ENCODE peak calls at places on chromosomes 13 and 19, in six cellular contexts. One of them, this sample, is unnamed.

GRCh38 chr19:55646889-55647731 is 902 bp upstream of the CCDC106 start:
- DNase-seq in HL-60: no peak
- DNase-seq in C1 segment of cervical spinal cord: no peak
- DNase-seq in adrenal gland: no peak
- DNase-seq in HT1080: no peak
- DNase-seq in stimulated activated CD4-positive, alpha-beta T cell treated with anti-CD3 and anti-CD28 coated beads, Interleukin-4, amount 100 ng/mL, for 1 hour: no peak
- DNase-seq in this sample: peak; percentile 72

GRCh38 chr19:15396436-15396835 is 16.8 kb upstream of the AKAP8 start:
- DNase-seq in HL-60: no peak
- DNase-seq in stimulated activated CD4-positive, alpha-beta T cell treated with anti-CD3 and anti-CD28 coated beads, Interleukin-4, amount 100 ng/mL, for 1 hour: no peak
- DNase-seq in HT1080: no peak
- DNase-seq in adrenal gland: no peak
- DNase-seq in C1 segment of cervical spinal cord: no peak
- DNase-seq in this sample: no peak

GRCh38 chr13:21022694-21023325 is 38.6 kb downstream of the LATS2 start:
- DNase-seq in HT1080: no peak
- DNase-seq in stimulated activated CD4-positive, alpha-beta T cell treated with anti-CD3 and anti-CD28 coated beads, Interleukin-4, amount 100 ng/mL, for 1 hour: no peak
- DNase-seq in adrenal gland: peak; percentile 28
- DNase-seq in C1 segment of cervical spinal cord: no peak
- DNase-seq in HL-60: no peak
- DNase-seq in this sample: no peak

GRCh38 chr13:28370448-28370847 is 124.5 kb downstream of the FLT1 start:
- DNase-seq in adrenal gland: no peak
- DNase-seq in C1 segment of cervical spinal cord: no peak
- DNase-seq in HL-60: no peak
- DNase-seq in stimulated activated CD4-positive, alpha-beta T cell treated with anti-CD3 and anti-CD28 coated beads, Interleukin-4, amount 100 ng/mL, for 1 hour: no peak
- DNase-seq in HT1080: no peak
- DNase-seq in this sample: no peak

GRCh38 chr13:19586904-19587634 is 25.7 kb upstream of the TPTE2 start:
- DNase-seq in HT1080: peak; percentile 86
- DNase-seq in C1 segment of cervical spinal cord: no peak
- DNase-seq in HL-60: peak; percentile 94
- DNase-seq in adrenal gland: peak; percentile 31
- DNase-seq in stimulated activated CD4-positive, alpha-beta T cell treated with anti-CD3 and anti-CD28 coated beads, Interleukin-4, amount 100 ng/mL, for 1 hour: peak; percentile 74
- DNase-seq in this sample: peak; percentile 77

GRCh38 chr13:38824342-38824741 is 137.5 kb downstream of the FREM2 start:
- DNase-seq in adrenal gland: no peak
- DNase-seq in stimulated activated CD4-positive, alpha-beta T cell treated with anti-CD3 and anti-CD28 coated beads, Interleukin-4, amount 100 ng/mL, for 1 hour: no peak
- DNase-seq in HT1080: peak; percentile 15
- DNase-seq in C1 segment of cervical spinal cord: no peak
- DNase-seq in HL-60: no peak
- DNase-seq in this sample: no peak

GRCh38 chr13:43377149-43377548 is 353.8 kb downstream of the DNAJC15 start:
- DNase-seq in C1 segment of cervical spinal cord: no peak
- DNase-seq in HT1080: no peak
- DNase-seq in HL-60: no peak
- DNase-seq in adrenal gland: no peak
- DNase-seq in stimulated activated CD4-positive, alpha-beta T cell treated with anti-CD3 and anti-CD28 coated beads, Interleukin-4, amount 100 ng/mL, for 1 hour: no peak
- DNase-seq in this sample: no peak

GRCh38 chr13:63741029-63741813 is 2325.6 kb upstream of the PCDH20 start:
- DNase-seq in HT1080: no peak
- DNase-seq in C1 segment of cervical spinal cord: no peak
- DNase-seq in adrenal gland: no peak
- DNase-seq in stimulated activated CD4-positive, alpha-beta T cell treated with anti-CD3 and anti-CD28 coated beads, Interleukin-4, amount 100 ng/mL, for 1 hour: no peak
- DNase-seq in HL-60: no peak
- DNase-seq in this sample: no peak

GRCh38 chr13:105343134-105343806 is 1192.2 kb downstream of the EFNB2 start:
- DNase-seq in HL-60: no peak
- DNase-seq in C1 segment of cervical spinal cord: no peak
- DNase-seq in adrenal gland: no peak
- DNase-seq in stimulated activated CD4-positive, alpha-beta T cell treated with anti-CD3 and anti-CD28 coated beads, Interleukin-4, amount 100 ng/mL, for 1 hour: no peak
- DNase-seq in HT1080: peak; percentile 38
- DNase-seq in this sample: no peak

GRCh38 chr13:48891586-48891985 is 84.1 kb upstream of the FNDC3A start:
- DNase-seq in HT1080: peak; percentile 92
- DNase-seq in stimulated activated CD4-positive, alpha-beta T cell treated with anti-CD3 and anti-CD28 coated beads, Interleukin-4, amount 100 ng/mL, for 1 hour: no peak
- DNase-seq in C1 segment of cervical spinal cord: no peak
- DNase-seq in HL-60: no peak
- DNase-seq in adrenal gland: peak; percentile 51
- DNase-seq in this sample: no peak

GRCh38 chr13:111367340-111367739 is 46.9 kb downstream of the TEX29 start:
- DNase-seq in HL-60: no peak
- DNase-seq in stimulated activated CD4-positive, alpha-beta T cell treated with anti-CD3 and anti-CD28 coated beads, Interleukin-4, amount 100 ng/mL, for 1 hour: no peak
- DNase-seq in adrenal gland: no peak
- DNase-seq in C1 segment of cervical spinal cord: no peak
- DNase-seq in HT1080: no peak
- DNase-seq in this sample: no peak

GRCh38 chr19:7637374-7638256 is 705 bp downstream of the STXBP2 start:
- DNase-seq in HT1080: no peak
- DNase-seq in adrenal gland: peak; percentile 52
- DNase-seq in HL-60: peak; percentile 67
- DNase-seq in C1 segment of cervical spinal cord: no peak
- DNase-seq in stimulated activated CD4-positive, alpha-beta T cell treated with anti-CD3 and anti-CD28 coated beads, Interleukin-4, amount 100 ng/mL, for 1 hour: no peak
- DNase-seq in this sample: peak; percentile 56

GRCh38 chr13:62910541-62910940 is 1494.9 kb upstream of the PCDH20 start:
- DNase-seq in HL-60: no peak
- DNase-seq in adrenal gland: no peak
- DNase-seq in C1 segment of cervical spinal cord: no peak
- DNase-seq in HT1080: no peak
- DNase-seq in stimulated activated CD4-positive, alpha-beta T cell treated with anti-CD3 and anti-CD28 coated beads, Interleukin-4, amount 100 ng/mL, for 1 hour: no peak
- DNase-seq in this sample: no peak

GRCh38 chr13:27367570-27367969 is 56.8 kb upstream of the GTF3A start:
- DNase-seq in C1 segment of cervical spinal cord: no peak
- DNase-seq in HL-60: no peak
- DNase-seq in stimulated activated CD4-positive, alpha-beta T cell treated with anti-CD3 and anti-CD28 coated beads, Interleukin-4, amount 100 ng/mL, for 1 hour: no peak
- DNase-seq in HT1080: no peak
- DNase-seq in adrenal gland: no peak
- DNase-seq in this sample: no peak

GRCh38 chr13:113448885-113449692 is 4.2 kb downstream of the ADPRHL1 start:
- DNase-seq in C1 segment of cervical spinal cord: no peak
- DNase-seq in HL-60: no peak
- DNase-seq in stimulated activated CD4-positive, alpha-beta T cell treated with anti-CD3 and anti-CD28 coated beads, Interleukin-4, amount 100 ng/mL, for 1 hour: no peak
- DNase-seq in HT1080: peak; percentile 99
- DNase-seq in adrenal gland: peak; percentile 73
- DNase-seq in this sample: peak; percentile 50

GRCh38 chr13:26968431-26969335 is 202.9 kb downstream of the USP12 start:
- DNase-seq in adrenal gland: peak; percentile 40
- DNase-seq in stimulated activated CD4-positive, alpha-beta T cell treated with anti-CD3 and anti-CD28 coated beads, Interleukin-4, amount 100 ng/mL, for 1 hour: no peak
- DNase-seq in HL-60: no peak
- DNase-seq in HT1080: peak; percentile 54
- DNase-seq in C1 segment of cervical spinal cord: no peak
- DNase-seq in this sample: no peak

GRCh38 chr19:58009301-58009665 is 6.7 kb upstream of the ZNF606 start:
- DNase-seq in HT1080: no peak
- DNase-seq in stimulated activated CD4-positive, alpha-beta T cell treated with anti-CD3 and anti-CD28 coated beads, Interleukin-4, amount 100 ng/mL, for 1 hour: no peak
- DNase-seq in adrenal gland: no peak
- DNase-seq in HL-60: no peak
- DNase-seq in C1 segment of cervical spinal cord: no peak
- DNase-seq in this sample: no peak

GRCh38 chr19:8526345-8527062 is 12.5 kb upstream of the ZNF414 start:
- DNase-seq in HL-60: no peak
- DNase-seq in HT1080: no peak
- DNase-seq in stimulated activated CD4-positive, alpha-beta T cell treated with anti-CD3 and anti-CD28 coated beads, Interleukin-4, amount 100 ng/mL, for 1 hour: no peak
- DNase-seq in adrenal gland: peak; percentile 94
- DNase-seq in C1 segment of cervical spinal cord: peak; percentile 71
- DNase-seq in this sample: no peak

GRCh38 chr19:14479985-14480694 is 5.0 kb upstream of the PTGER1 start:
- DNase-seq in HL-60: peak; percentile 51
- DNase-seq in adrenal gland: no peak
- DNase-seq in stimulated activated CD4-positive, alpha-beta T cell treated with anti-CD3 and anti-CD28 coated beads, Interleukin-4, amount 100 ng/mL, for 1 hour: peak; percentile 71
- DNase-seq in HT1080: no peak
- DNase-seq in C1 segment of cervical spinal cord: no peak
- DNase-seq in this sample: peak; percentile 62

GRCh38 chr19:16660763-16661479 is at the start of gene TMEM38A:
- DNase-seq in HL-60: no peak
- DNase-seq in stimulated activated CD4-positive, alpha-beta T cell treated with anti-CD3 and anti-CD28 coated beads, Interleukin-4, amount 100 ng/mL, for 1 hour: peak; percentile 39
- DNase-seq in HT1080: no peak
- DNase-seq in C1 segment of cervical spinal cord: no peak
- DNase-seq in adrenal gland: peak; percentile 54
- DNase-seq in this sample: peak; percentile 42

GRCh38 chr19:991932-992669 is 8.0 kb downstream of the WDR18 start:
- DNase-seq in C1 segment of cervical spinal cord: no peak
- DNase-seq in HL-60: no peak
- DNase-seq in HT1080: no peak
- DNase-seq in stimulated activated CD4-positive, alpha-beta T cell treated with anti-CD3 and anti-CD28 coated beads, Interleukin-4, amount 100 ng/mL, for 1 hour: no peak
- DNase-seq in adrenal gland: no peak
- DNase-seq in this sample: no peak

GRCh38 chr19:43639507-43640423 is at the start of gene CADM4:
- DNase-seq in stimulated activated CD4-positive, alpha-beta T cell treated with anti-CD3 and anti-CD28 coated beads, Interleukin-4, amount 100 ng/mL, for 1 hour: peak; percentile 49
- DNase-seq in C1 segment of cervical spinal cord: no peak
- DNase-seq in HT1080: no peak
- DNase-seq in adrenal gland: no peak
- DNase-seq in HL-60: no peak
- DNase-seq in this sample: no peak

GRCh38 chr19:22601906-22602630 is 32.1 kb upstream of the ZNF492 start:
- DNase-seq in stimulated activated CD4-positive, alpha-beta T cell treated with anti-CD3 and anti-CD28 coated beads, Interleukin-4, amount 100 ng/mL, for 1 hour: no peak
- DNase-seq in HL-60: no peak
- DNase-seq in adrenal gland: no peak
- DNase-seq in C1 segment of cervical spinal cord: no peak
- DNase-seq in HT1080: no peak
- DNase-seq in this sample: no peak

GRCh38 chr13:59730026-59730425 is 433.7 kb downstream of the DIAPH3 start:
- DNase-seq in C1 segment of cervical spinal cord: no peak
- DNase-seq in HL-60: no peak
- DNase-seq in stimulated activated CD4-positive, alpha-beta T cell treated with anti-CD3 and anti-CD28 coated beads, Interleukin-4, amount 100 ng/mL, for 1 hour: no peak
- DNase-seq in HT1080: no peak
- DNase-seq in adrenal gland: no peak
- DNase-seq in this sample: no peak

GRCh38 chr19:47310819-47311218 is 1.2 kb downstream of the C5AR1 start:
- DNase-seq in stimulated activated CD4-positive, alpha-beta T cell treated with anti-CD3 and anti-CD28 coated beads, Interleukin-4, amount 100 ng/mL, for 1 hour: no peak
- DNase-seq in C1 segment of cervical spinal cord: no peak
- DNase-seq in HT1080: no peak
- DNase-seq in HL-60: peak; percentile 91
- DNase-seq in adrenal gland: peak; percentile 59
- DNase-seq in this sample: no peak

GRCh38 chr19:31364956-31365355 is 15.7 kb upstream of the TSHZ3 start:
- DNase-seq in stimulated activated CD4-positive, alpha-beta T cell treated with anti-CD3 and anti-CD28 coated beads, Interleukin-4, amount 100 ng/mL, for 1 hour: no peak
- DNase-seq in C1 segment of cervical spinal cord: no peak
- DNase-seq in HL-60: no peak
- DNase-seq in HT1080: no peak
- DNase-seq in adrenal gland: no peak
- DNase-seq in this sample: no peak

GRCh38 chr13:51961493-51962403 is 49.5 kb downstream of the ATP7B start:
- DNase-seq in C1 segment of cervical spinal cord: no peak
- DNase-seq in stimulated activated CD4-positive, alpha-beta T cell treated with anti-CD3 and anti-CD28 coated beads, Interleukin-4, amount 100 ng/mL, for 1 hour: no peak
- DNase-seq in adrenal gland: no peak
- DNase-seq in HT1080: no peak
- DNase-seq in HL-60: no peak
- DNase-seq in this sample: no peak

GRCh38 chr13:81207221-81207620 is 866.3 kb upstream of the SPRY2 start:
- DNase-seq in HL-60: no peak
- DNase-seq in adrenal gland: no peak
- DNase-seq in HT1080: no peak
- DNase-seq in C1 segment of cervical spinal cord: no peak
- DNase-seq in stimulated activated CD4-positive, alpha-beta T cell treated with anti-CD3 and anti-CD28 coated beads, Interleukin-4, amount 100 ng/mL, for 1 hour: no peak
- DNase-seq in this sample: no peak

GRCh38 chr13:61765181-61765742 is 349.6 kb upstream of the PCDH20 start:
- DNase-seq in stimulated activated CD4-positive, alpha-beta T cell treated with anti-CD3 and anti-CD28 coated beads, Interleukin-4, amount 100 ng/mL, for 1 hour: no peak
- DNase-seq in HT1080: peak; percentile 7
- DNase-seq in adrenal gland: no peak
- DNase-seq in HL-60: no peak
- DNase-seq in C1 segment of cervical spinal cord: no peak
- DNase-seq in this sample: no peak

GRCh38 chr13:112641456-112641855 is 48.4 kb upstream of the ATP11A start:
- DNase-seq in HL-60: no peak
- DNase-seq in HT1080: no peak
- DNase-seq in stimulated activated CD4-positive, alpha-beta T cell treated with anti-CD3 and anti-CD28 coated beads, Interleukin-4, amount 100 ng/mL, for 1 hour: no peak
- DNase-seq in adrenal gland: no peak
- DNase-seq in C1 segment of cervical spinal cord: no peak
- DNase-seq in this sample: no peak

GRCh38 chr13:30607908-30608307 is 9.8 kb upstream of the USPL1 start:
- DNase-seq in stimulated activated CD4-positive, alpha-beta T cell treated with anti-CD3 and anti-CD28 coated beads, Interleukin-4, amount 100 ng/mL, for 1 hour: peak; percentile 33
- DNase-seq in HL-60: peak; percentile 85
- DNase-seq in HT1080: no peak
- DNase-seq in C1 segment of cervical spinal cord: no peak
- DNase-seq in adrenal gland: no peak
- DNase-seq in this sample: peak; percentile 90

This sample was measured in B cell.